ENCODE peak calls at places on chromosomes 12 and 14, in eight cellular contexts. S, M, W, L, H, U, J and K are unnamed samples.
A peak's percentile ranks its signal among the peaks of the same experiment; 100 is the strongest.

GRCh38 chr14:22841769-22842168 is 5.4 kb downstream of the MMP14 start:
- DNase-seq in S (no peak), M (no peak), W (no peak), L (no peak), H (no peak), U (no peak), J (no peak), K (no peak)

GRCh38 chr14:100653409-100653808 is 66.2 kb upstream of the BEGAIN start:
- DNase-seq in S (no peak), M (no peak), W (peak; percentile 34), L (no peak), H (no peak), U (no peak), J (no peak), K (peak; percentile 55)

GRCh38 chr12:67420506-67420905 is 151.3 kb downstream of the CAND1 start:
- DNase-seq in S (no peak), M (no peak), W (no peak), L (no peak), H (no peak), U (no peak), J (no peak), K (no peak)

GRCh38 chr14:97584528-97584927 is 787.3 kb downstream of the VRK1 start:
- DNase-seq in S (no peak), M (no peak), W (no peak), L (no peak), H (no peak), U (no peak), J (no peak), K (peak; percentile 10)

GRCh38 chr12:77795699-77796098 is 35.0 kb upstream of the NAV3 start:
- DNase-seq in S (no peak), M (no peak), W (no peak), L (no peak), H (peak; percentile 43), U (peak; percentile 47), J (no peak), K (no peak)

GRCh38 chr14:51039285-51039684 is 55.6 kb downstream of the TRIM9 start:
- DNase-seq in S (no peak), M (no peak), W (no peak), L (no peak), H (no peak), U (no peak), J (no peak), K (no peak)

GRCh38 chr14:94906991-94907587 is 137.2 kb upstream of the GSC start:
- DNase-seq in S (no peak), M (no peak), W (no peak), L (no peak), H (no peak), U (no peak), J (no peak), K (no peak)

GRCh38 chr12:3303410-3304136 is 187.4 kb upstream of the PRMT8 start:
- DNase-seq in S (no peak), M (no peak), W (peak; percentile 3), L (peak; percentile 68), H (no peak), U (no peak), J (no peak), K (peak; percentile 51)

GRCh38 chr14:65600742-65601141 is 188.2 kb downstream of the FUT8 start:
- DNase-seq in S (no peak), M (no peak), W (no peak), L (no peak), H (no peak), U (no peak), J (no peak), K (no peak)

GRCh38 chr12:67280572-67280971 is 11.4 kb downstream of the CAND1 start:
- DNase-seq in S (no peak), M (no peak), W (no peak), L (no peak), H (no peak), U (no peak), J (no peak), K (no peak)

GRCh38 chr14:65864993-65865392 is 452.5 kb downstream of the FUT8 start:
- DNase-seq in S (no peak), M (no peak), W (no peak), L (no peak), H (no peak), U (no peak), J (no peak), K (no peak)

GRCh38 chr12:21552983-21553673 is 27.0 kb downstream of the SPX start:
- DNase-seq in S (no peak), M (no peak), W (no peak), L (no peak), H (no peak), U (no peak), J (no peak), K (no peak)

GRCh38 chr12:61538951-61539350 is 721.3 kb upstream of the USP15 start:
- DNase-seq in S (no peak), M (no peak), W (no peak), L (peak; percentile 10), H (no peak), U (no peak), J (no peak), K (peak; percentile 21)

GRCh38 chr12:59432057-59432456 is 163.8 kb upstream of the SLC16A7 start:
- DNase-seq in S (no peak), M (no peak), W (no peak), L (no peak), H (no peak), U (no peak), J (no peak), K (no peak)

GRCh38 chr14:101823511-101824120 is 62.1 kb downstream of the PPP2R5C start:
- DNase-seq in S (peak; percentile 60), M (peak; percentile 49), W (peak; percentile 75), L (no peak), H (peak; percentile 76), U (no peak), J (no peak), K (no peak)